ENCODE peak calls at places on chromosomes 11 and 22, in seven cellular contexts. T is CMK; S is stomach; W is activated naive CD8-positive, alpha-beta T cell treated with anti-CD3 and anti-CD28 coated beads, Interleukin-2, amount 50 U/mL, for 24 hours; A is A549; P is anterior cingulate cortex; C is stimulated activated CD4-positive, alpha-beta T cell treated with anti-CD3 and anti-CD28 coated beads, Interleukin-1b, Interleukin-23, amount 100 ng/mL, for 48 hours. D is an unnamed sample.

GRCh38 chr11:61079416-61080150 is 22.7 kb upstream of the CD5 start:
- DNase-seq in W (no peak), T (no peak), C (no peak), A (no peak), S (no peak), P (no peak), D (no peak)

GRCh38 chr11:34565417-34566208 is 52.0 kb upstream of the ELF5 start:
- DNase-seq in C (peak), W (peak), T (no peak), A (peak), S (no peak), P (no peak), D (no peak)

GRCh38 chr22:22833059-22833458 is 54.6 kb upstream of the IGLL5 start:
- DNase-seq in P (no peak), W (no peak), T (no peak), S (no peak), C (no peak), A (no peak), D (no peak)

GRCh38 chr11:36375348-36376314 is 79.5 kb downstream of the PRR5L start:
- DNase-seq in P (no peak), W (no peak), T (no peak), S (no peak), A (no peak), C (no peak), D (no peak)

GRCh38 chr11:43870981-43871550 is 9.6 kb upstream of the ALKBH3 start:
- DNase-seq in P (no peak), S (no peak), T (no peak), W (no peak), C (no peak), A (no peak), D (no peak)

GRCh38 chr11:65861165-65861505 is 902 bp downstream of the MUS81 start:
- DNase-seq in W (no peak), C (no peak), A (no peak), P (no peak), S (no peak), T (no peak), D (no peak)

GRCh38 chr11:88330826-88331428 is 6.6 kb downstream of the CTSC start:
- DNase-seq in S (no peak), A (no peak), T (no peak), W (no peak), P (no peak), C (no peak), D (no peak)

GRCh38 chr22:25689631-25690030 is 52.4 kb upstream of the MYO18B start:
- DNase-seq in P (no peak), T (no peak), C (no peak), S (no peak), A (no peak), W (no peak), D (no peak)

GRCh38 chr22:40044870-40045834 is 50.4 kb downstream of the FAM83F start:
- DNase-seq in P (peak), C (peak), S (peak), W (peak), T (peak), A (peak), D (peak)

GRCh38 chr11:47766363-47767227 is 546 bp downstream of the FNBP4 start:
- DNase-seq in W (peak), A (peak), P (peak), S (peak), T (no peak), C (peak), D (peak)

GRCh38 chr11:93063101-93063500 is 93.7 kb downstream of the MTNR1B start:
- DNase-seq in S (no peak), P (no peak), W (no peak), C (no peak), A (no peak), T (no peak), D (no peak)

GRCh38 chr22:45142376-45142775 is 21.3 kb upstream of the NUP50 start:
- DNase-seq in T (no peak), S (no peak), W (no peak), A (no peak), P (no peak), C (no peak), D (no peak)

GRCh38 chr11:121487191-121487590 is 34.4 kb upstream of the SORL1-AS1 start:
- DNase-seq in W (no peak), A (no peak), T (no peak), S (no peak), C (no peak), P (no peak), D (no peak)

GRCh38 chr22:37244114-37244921 is at the start of gene RAC2:
- DNase-seq in W (peak), T (peak), P (peak), S (peak), C (peak), A (no peak), D (peak)

GRCh38 chr11:7546324-7546791 is 32.6 kb downstream of the PPFIBP2 start:
- DNase-seq in W (no peak), A (no peak), C (no peak), T (no peak), S (no peak), P (no peak), D (no peak)

GRCh38 chr11:125784678-125785077 is 3.2 kb upstream of the PATE3 start:
- DNase-seq in T (no peak), P (no peak), A (no peak), W (no peak), C (no peak), S (no peak), D (no peak)

GRCh38 chr11:40514124-40514523 is 945.3 kb downstream of the LRRC4C start:
- DNase-seq in C (no peak), S (no peak), T (no peak), P (no peak), A (peak), W (no peak), D (no peak)

GRCh38 chr11:68523743-68524142 is 63.2 kb downstream of the PPP6R3 start:
- DNase-seq in W (no peak), A (no peak), C (no peak), S (no peak), P (no peak), T (no peak), D (no peak)

GRCh38 chr11:99614353-99614752 is 593.6 kb downstream of the CNTN5 start:
- DNase-seq in W (no peak), A (no peak), S (no peak), P (no peak), C (no peak), T (no peak), D (no peak)

GRCh38 chr11:117931971-117932370 is 2.8 kb upstream of the TMPRSS13 start:
- DNase-seq in A (no peak), C (peak), T (no peak), W (peak), S (no peak), P (no peak), D (no peak)

GRCh38 chr11:95886462-95886861 is 37.4 kb downstream of the MTMR2 start:
- DNase-seq in P (no peak), S (no peak), T (no peak), W (no peak), A (no peak), C (no peak), D (no peak)

GRCh38 chr11:17813391-17814059 is 78.9 kb downstream of the KCNC1 start:
- DNase-seq in A (no peak), T (no peak), W (no peak), C (no peak), S (no peak), P (no peak), D (no peak)

GRCh38 chr11:64619811-64620285 is 28.8 kb downstream of the SLC22A12 start:
- DNase-seq in C (peak), W (no peak), P (peak), S (no peak), A (peak), T (no peak), D (peak)

GRCh38 chr11:1639102-1639620 is 9.6 kb downstream of the KRTAP5-5 start:
- DNase-seq in A (no peak), C (no peak), S (peak), P (no peak), W (no peak), T (no peak), D (peak)

GRCh38 chr11:115425243-115425642 is 79.0 kb downstream of the CADM1 start:
- DNase-seq in P (no peak), S (no peak), W (no peak), A (no peak), C (no peak), T (no peak), D (no peak)

GRCh38 chr11:33893711-33894401 is 2.0 kb upstream of the LMO2 start:
- DNase-seq in P (no peak), W (peak), A (no peak), T (no peak), S (no peak), C (peak), D (no peak)

GRCh38 chr11:2799881-2800654 is 85.5 kb downstream of the CDKN1C start:
- DNase-seq in C (peak), S (peak), P (no peak), W (no peak), A (no peak), T (no peak), D (no peak)

GRCh38 chr22:22745225-22746060 is 101.0 kb downstream of the GGTLC2 start:
- DNase-seq in C (peak), S (peak), P (no peak), T (no peak), A (peak), W (peak), D (no peak)

GRCh38 chr11:10385696-10386095 is 69.4 kb upstream of the AMPD3 start:
- DNase-seq in W (no peak), A (no peak), P (no peak), S (peak), C (no peak), T (no peak), D (no peak)

GRCh38 chr11:73622920-73623593 is 23.3 kb upstream of the PLEKHB1 start:
- DNase-seq in T (no peak), C (no peak), A (no peak), S (no peak), P (no peak), W (no peak), D (no peak)

GRCh38 chr11:65553301-65554001 is 4.7 kb downstream of the LTBP3 start:
- DNase-seq in T (peak), A (no peak), P (no peak), C (peak), W (peak), S (no peak), D (no peak)

GRCh38 chr11:68471360-68472340 is 11.1 kb downstream of the PPP6R3 start:
- DNase-seq in S (no peak), W (peak), T (peak), C (peak), P (peak), A (no peak), D (peak)

GRCh38 chr11:27976262-27976661 is 131.7 kb downstream of the KIF18A start:
- DNase-seq in P (no peak), C (no peak), W (no peak), A (no peak), T (no peak), S (no peak), D (no peak)

D was measured in lung microvascular endothelial cell.